ENCODE peak calls at places on chromosomes 16 and 17, in four cellular contexts. T is globus pallidus, R is stomach, L is T-helper 2 cell. F is an unnamed sample.

GRCh38 chr17:76383645-76384221 is 676 bp upstream of the SPHK1 start:
- DNase-seq in T (no peak), R (peak), L (no peak), F (peak)

GRCh38 chr17:80761421-80761871 is 216.8 kb downstream of the RPTOR start:
- DNase-seq in T (no peak), R (no peak), L (peak), F (peak)

GRCh38 chr16:89422905-89423630 is 67.3 kb downstream of the ANKRD11 start:
- DNase-seq in T (no peak), R (no peak), L (no peak), F (no peak)

GRCh38 chr17:76865174-76865573 is 3.0 kb upstream of the MGAT5B start:
- DNase-seq in T (no peak), R (no peak), L (no peak), F (no peak)

GRCh38 chr17:1565860-1566259 is 3.3 kb upstream of the PITPNA start:
- DNase-seq in T (no peak), R (no peak), L (no peak), F (no peak)

GRCh38 chr16:88634994-88635670 is 3.2 kb upstream of the IL17C start:
- DNase-seq in T (no peak), R (no peak), L (no peak), F (no peak)

GRCh38 chr17:14793237-14793636 is 471.9 kb downstream of the PMP22 start:
- DNase-seq in T (no peak), R (no peak), L (no peak), F (no peak)

GRCh38 chr17:44518032-44518431 is 14.8 kb upstream of the GPATCH8 start:
- DNase-seq in T (no peak), R (no peak), L (no peak), F (no peak)

GRCh38 chr17:1724869-1725641 is 551 bp downstream of the WDR81 start:
- DNase-seq in T (peak), R (no peak), L (no peak), F (peak)

GRCh38 chr16:74309789-74310781 is 13.5 kb downstream of the PSMD7 start:
- DNase-seq in T (peak), R (no peak), L (no peak), F (peak)

GRCh38 chr17:66016231-66016630 is 175.7 kb downstream of the CEP112 start:
- DNase-seq in T (no peak), R (no peak), L (no peak), F (no peak)

GRCh38 chr17:27575912-27576252 is 55.1 kb upstream of the LGALS9 start:
- DNase-seq in T (no peak), R (no peak), L (no peak), F (no peak)

GRCh38 chr17:72407336-72408121 is 286.7 kb downstream of the SOX9 start:
- DNase-seq in T (peak), R (peak), L (no peak), F (peak)

GRCh38 chr17:62109378-62109902 is 44.4 kb upstream of the MED13 start:
- DNase-seq in T (no peak), R (peak), L (no peak), F (peak)

GRCh38 chr17:58300336-58300735 is 19.6 kb upstream of the MPO start:
- DNase-seq in T (no peak), R (peak), L (no peak), F (no peak)

GRCh38 chr17:5135726-5136579 is 20.1 kb downstream of the USP6 start:
- DNase-seq in T (no peak), R (peak), L (no peak), F (no peak)

GRCh38 chr17:46949291-46950174 is 26.6 kb downstream of the GOSR2 start:
- DNase-seq in T (no peak), R (no peak), L (no peak), F (no peak)

GRCh38 chr16:4800290-4801041 is 2.0 kb downstream of the ROGDI start:
- DNase-seq in T (peak), R (peak), L (no peak), F (no peak)

GRCh38 chr16:58614860-58615259 is 14.8 kb downstream of the CNOT1 start:
- DNase-seq in T (no peak), R (no peak), L (no peak), F (no peak)

GRCh38 chr17:75093543-75094158 is 5.9 kb downstream of the SLC16A5 start:
- DNase-seq in T (no peak), R (peak), L (no peak), F (peak)

GRCh38 chr17:13503526-13503925 is 98.2 kb downstream of the HS3ST3A1 start:
- DNase-seq in T (no peak), R (no peak), L (no peak), F (no peak)

GRCh38 chr16:23107117-23107516 is 42.1 kb downstream of the USP31 start:
- DNase-seq in T (no peak), R (no peak), L (no peak), F (no peak)

GRCh38 chr17:57099165-57099564 is 14.1 kb downstream of the AKAP1 start:
- DNase-seq in T (no peak), R (no peak), L (no peak), F (no peak)

GRCh38 chr17:80427366-80428282 is 12.7 kb downstream of the ENDOV start:
- DNase-seq in T (no peak), R (no peak), L (no peak), F (no peak)

GRCh38 chr17:57406131-57406980 is 150.0 kb downstream of the MSI2 start:
- DNase-seq in T (peak), R (no peak), L (no peak), F (no peak)

GRCh38 chr16:73065617-73066313 is 17.8 kb upstream of the ZFHX3 start:
- DNase-seq in T (no peak), R (no peak), L (no peak), F (no peak)

GRCh38 chr17:56887552-56888467 is 26.0 kb downstream of the TRIM25 start:
- DNase-seq in T (no peak), R (peak), L (no peak), F (peak)

GRCh38 chr17:74203439-74204240 is at the start of gene RPL38:
- DNase-seq in T (peak), R (peak), L (peak), F (peak)

GRCh38 chr16:17921357-17921978 is 415.1 kb downstream of the NPIPA8 start:
- DNase-seq in T (no peak), R (no peak), L (peak), F (peak)

GRCh38 chr16:81566245-81567007 is 121.8 kb downstream of the CMIP start:
- DNase-seq in T (no peak), R (no peak), L (no peak), F (no peak)

GRCh38 chr17:8060274-8060673 is 21.4 kb downstream of the ALOX15B start:
- DNase-seq in T (peak), R (peak), L (no peak), F (peak)

GRCh38 chr17:47907932-47908562 is 12.0 kb downstream of the SP2 start:
- DNase-seq in T (no peak), R (no peak), L (no peak), F (no peak)

GRCh38 chr17:65301184-65301583 is 164.0 kb downstream of the RGS9 start:
- DNase-seq in T (no peak), R (no peak), L (no peak), F (no peak)

GRCh38 chr16:84648595-84649510 is 542 bp downstream of the KLHL36 start:
- DNase-seq in T (no peak), R (peak), L (peak), F (peak)

F was measured in Calu3.